ENCODE peak calls at places on chromosomes 13 and 19, in six cellular contexts. E is left lung; V is natural killer cell treated with Interleukin-12 subunit alpha and Interleukin-12 subunit beta and Interleukin-15 and Interleukin-18, amount 100 ng/mL, for 72 hours; B is AG08395; K is neural crest cell; Z is H7. R is an unnamed sample.

GRCh38 chr13:77521595-77522367 is 13.7 kb upstream of the SCEL start:
- DNase-seq in E (peak; percentile 74), V (no peak), B (no peak), K (no peak), Z (peak; percentile 14), R (peak; percentile 45)

GRCh38 chr19:14091086-14091884 is 734 bp upstream of the SAMD1 start:
- DNase-seq in E (peak; percentile 93), V (peak; percentile 87), B (peak; percentile 86), K (peak; percentile 44), Z (peak; percentile 97), R (peak; percentile 87)

GRCh38 chr19:17469092-17469370 is 1.3 kb upstream of the SLC27A1 start:
- DNase-seq in E (no peak), V (no peak), B (no peak), K (no peak), Z (no peak), R (no peak)

GRCh38 chr19:7772752-7773291 is 9.8 kb downstream of the CLEC4M start:
- DNase-seq in E (no peak), V (peak; percentile 79), B (no peak), K (no peak), Z (no peak), R (no peak)

GRCh38 chr19:1850809-1851544 is 2.7 kb upstream of the REXO1 start:
- DNase-seq in E (no peak), V (no peak), B (no peak), K (no peak), Z (peak; percentile 68), R (no peak)

GRCh38 chr19:1315470-1316166 is 29.9 kb downstream of the EFNA2 start:
- DNase-seq in E (peak; percentile 82), V (no peak), B (peak; percentile 70), K (no peak), Z (peak; percentile 97), R (peak; percentile 74)

GRCh38 chr19:2274185-2274711 is 7.7 kb downstream of the PEAK3 start:
- DNase-seq in E (no peak), V (no peak), B (no peak), K (no peak), Z (no peak), R (no peak)

GRCh38 chr13:98445340-98446233 is 131.3 kb downstream of the STK24 start:
- DNase-seq in E (peak; percentile 90), V (no peak), B (peak; percentile 79), K (peak; percentile 70), Z (peak; percentile 96), R (peak; percentile 85)

GRCh38 chr13:76725211-76725610 is 161.0 kb downstream of the KCTD12 start:
- DNase-seq in E (no peak), V (no peak), B (peak; percentile 38), K (no peak), Z (no peak), R (no peak)

GRCh38 chr13:94858856-94859811 is 146.8 kb upstream of the SOX21 start:
- DNase-seq in E (peak; percentile 67), V (no peak), B (peak; percentile 49), K (no peak), Z (no peak), R (peak; percentile 53)